ENCODE peak calls at places on chromosome 11, in five cellular contexts. K is psoas muscle, A is astrocyte of the spinal cord, U is thoracic aorta, Q is sigmoid colon. O is an unnamed sample.

GRCh38 chr11:113137735-113138529 is 176.5 kb upstream of the TTC12 start:
- DNase-seq in K (no peak), A (no peak), U (no peak), Q (no peak), O (no peak)

GRCh38 chr11:125005491-125005890 is 51.5 kb downstream of the CCDC15 start:
- DNase-seq in K (no peak), A (no peak), U (no peak), Q (no peak), O (no peak)

GRCh38 chr11:44892843-44893242 is 57.8 kb downstream of the TP53I11 start:
- DNase-seq in K (no peak), A (no peak), U (no peak), Q (no peak), O (no peak)

GRCh38 chr11:19910931-19911330 is 198.3 kb downstream of the NAV2 start:
- DNase-seq in K (no peak), A (no peak), U (no peak), Q (no peak), O (no peak)

GRCh38 chr11:5343474-5344335 is at the start of gene OR51B5:
- DNase-seq in K (no peak), A (no peak), U (no peak), Q (no peak), O (no peak)

GRCh38 chr11:1770528-1770927 is 6.8 kb upstream of the CTSD start:
- DNase-seq in K (peak), A (no peak), U (peak), Q (peak), O (no peak)

GRCh38 chr11:72012897-72013721 is 14.4 kb downstream of the IL18BP start:
- DNase-seq in K (peak), A (peak), U (no peak), Q (peak), O (no peak)

GRCh38 chr11:115501504-115501894 is 2.7 kb downstream of the CADM1 start:
- DNase-seq in K (no peak), A (no peak), U (no peak), Q (no peak), O (no peak)

GRCh38 chr11:96130061-96130460 is 206.2 kb upstream of the MTMR2 start:
- DNase-seq in K (no peak), A (no peak), U (no peak), Q (no peak), O (no peak)

GRCh38 chr11:70383664-70384395 is 14.5 kb upstream of the CTTN start:
- DNase-seq in K (no peak), A (no peak), U (no peak), Q (no peak), O (no peak)

GRCh38 chr11:60040109-60040508 is at the start of gene OOSP2:
- DNase-seq in K (no peak), A (no peak), U (no peak), Q (no peak), O (no peak)

GRCh38 chr11:1935156-1936071 is 11.7 kb upstream of the MRPL23 start:
- DNase-seq in K (peak), A (no peak), U (no peak), Q (no peak), O (peak)

GRCh38 chr11:114398303-114398920 is 1.9 kb downstream of the C11orf71 start:
- DNase-seq in K (no peak), A (no peak), U (no peak), Q (no peak), O (no peak)

GRCh38 chr11:132821027-132821426 is 711.3 kb downstream of the OPCML start:
- DNase-seq in K (no peak), A (no peak), U (no peak), Q (no peak), O (no peak)

GRCh38 chr11:77776455-77776854 is 44.1 kb downstream of the RSF1 start:
- DNase-seq in K (no peak), A (peak), U (no peak), Q (no peak), O (no peak)

GRCh38 chr11:96141649-96142048 is 201.3 kb downstream of the MAML2 start:
- DNase-seq in K (no peak), A (no peak), U (no peak), Q (no peak), O (no peak)

GRCh38 chr11:70111269-70112016 is 33.3 kb downstream of the ANO1 start:
- DNase-seq in K (peak), A (peak), U (no peak), Q (no peak), O (no peak)

GRCh38 chr11:73386026-73386425 is 9.8 kb downstream of the RELT start:
- DNase-seq in K (no peak), A (no peak), U (no peak), Q (peak), O (no peak)

GRCh38 chr11:73388241-73389133 is 12.3 kb downstream of the RELT start:
- DNase-seq in K (peak), A (no peak), U (no peak), Q (peak), O (no peak)

GRCh38 chr11:73384871-73385692 is 8.9 kb downstream of the RELT start:
- DNase-seq in K (peak), A (no peak), U (no peak), Q (peak), O (peak)

GRCh38 chr11:73387594-73388021 is 11.4 kb downstream of the RELT start:
- DNase-seq in K (peak), A (peak), U (no peak), Q (no peak), O (no peak)

GRCh38 chr11:73386568-73386967 is 10.4 kb downstream of the RELT start:
- DNase-seq in K (no peak), A (no peak), U (no peak), Q (no peak), O (no peak)
- H3K4me3 ChIP-seq in K (no peak), A (no peak), U (no peak), Q (no peak), O (no peak)

GRCh38 chr11:12016246-12016645 is 7.8 kb upstream of the DKK3 start:
- DNase-seq in K (no peak), A (no peak), U (no peak), Q (no peak), O (no peak)
- TF ChIP-seq CTCF in K (no peak), A (peak), U (no peak), Q (no peak), O (no peak)

GRCh38 chr11:94058630-94059029 is 37.5 kb downstream of the HEPHL1 start:
- DNase-seq in K (no peak), A (no peak), U (no peak), Q (no peak), O (no peak)

GRCh38 chr11:94060401-94060800 is 39.2 kb downstream of the HEPHL1 start:
- DNase-seq in K (no peak), A (peak), U (no peak), Q (no peak), O (no peak)

GRCh38 chr11:94059065-94059464 is 37.9 kb downstream of the HEPHL1 start:
- DNase-seq in K (no peak), A (no peak), U (no peak), Q (no peak), O (no peak)
- H3K4me3 ChIP-seq in K (no peak), A (no peak), U (no peak), Q (no peak), O (no peak)

DNA sequence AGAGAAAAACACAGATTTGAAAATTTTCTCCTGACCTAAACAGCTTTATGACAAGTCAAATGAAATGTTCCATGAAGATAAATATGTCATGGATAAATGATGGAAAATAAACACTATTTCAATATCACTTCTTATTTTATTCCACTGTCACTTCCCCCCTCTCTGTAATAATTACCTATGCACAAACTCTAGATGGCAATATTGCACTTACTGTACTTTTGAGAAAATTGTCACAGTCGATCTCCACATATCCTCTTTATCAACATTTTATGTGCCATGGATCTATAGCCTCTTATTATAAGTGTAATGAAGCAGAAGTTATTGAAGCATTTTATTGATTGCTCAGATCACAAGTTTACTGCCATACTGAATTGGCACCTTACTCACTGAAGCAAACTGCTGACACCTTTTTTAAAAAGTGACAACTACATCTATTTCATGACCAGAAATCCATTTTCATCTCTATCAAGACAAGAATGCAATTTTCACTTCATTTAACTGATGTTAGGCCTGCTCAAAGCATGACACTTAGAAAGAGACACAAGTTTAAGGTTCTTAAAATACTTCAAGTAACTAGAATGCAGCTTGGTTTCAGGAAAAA is 133.4 kb downstream of the DCDC1 start:
- DNase-seq in K (no peak), A (peak), U (no peak), Q (no peak), O (no peak)
- TF ChIP-seq CTCF in K (peak), A (peak), U (no peak), Q (no peak), O (peak)